ENCODE peak calls at places on chromosomes 12 and 14, in six cellular contexts. O, V, P, L, I and X are unnamed samples.

GRCh38 chr12:39062266-39062996 is 157.0 kb upstream of the CPNE8 start:
- DNase-seq in O (no peak), V (no peak), P (peak), L (no peak), I (no peak), X (no peak)

GRCh38 chr14:70822706-70823185 is 13.4 kb upstream of the MAP3K9 start:
- DNase-seq in O (no peak), V (no peak), P (peak), L (peak), I (no peak), X (no peak)

GRCh38 chr12:65798903-65799302 is 25.4 kb upstream of the HMGA2 start:
- DNase-seq in O (no peak), V (no peak), P (no peak), L (no peak), I (no peak), X (no peak)

GRCh38 chr12:52522346-52523011 is 2.3 kb upstream of the KRT5 start:
- DNase-seq in O (peak), V (peak), P (no peak), L (no peak), I (peak), X (no peak)

GRCh38 chr14:103123128-103123633 is at the start of gene TNFAIP2:
- DNase-seq in O (peak), V (no peak), P (no peak), L (no peak), I (no peak), X (no peak)

GRCh38 chr12:32181498-32182175 is 75.0 kb downstream of the BICD1 start:
- DNase-seq in O (no peak), V (no peak), P (no peak), L (no peak), I (no peak), X (no peak)

GRCh38 chr14:85824526-85824925 is 294.6 kb downstream of the FLRT2 start:
- DNase-seq in O (no peak), V (no peak), P (no peak), L (no peak), I (no peak), X (no peak)

GRCh38 chr12:46660719-46661118 is 165.1 kb downstream of the SLC38A4 start:
- DNase-seq in O (no peak), V (no peak), P (no peak), L (no peak), I (no peak), X (no peak)

GRCh38 chr14:74275265-74275841 is 27.4 kb downstream of the ABCD4 start:
- DNase-seq in O (no peak), V (peak), P (no peak), L (no peak), I (peak), X (no peak)

GRCh38 chr12:87816186-87816585 is 213.0 kb downstream of the C12orf50 start:
- DNase-seq in O (no peak), V (no peak), P (no peak), L (no peak), I (no peak), X (no peak)
- H3K4me3 ChIP-seq in O (no peak), V (no peak), P (no peak), L (no peak), I (no peak), X (no peak)

DNA sequence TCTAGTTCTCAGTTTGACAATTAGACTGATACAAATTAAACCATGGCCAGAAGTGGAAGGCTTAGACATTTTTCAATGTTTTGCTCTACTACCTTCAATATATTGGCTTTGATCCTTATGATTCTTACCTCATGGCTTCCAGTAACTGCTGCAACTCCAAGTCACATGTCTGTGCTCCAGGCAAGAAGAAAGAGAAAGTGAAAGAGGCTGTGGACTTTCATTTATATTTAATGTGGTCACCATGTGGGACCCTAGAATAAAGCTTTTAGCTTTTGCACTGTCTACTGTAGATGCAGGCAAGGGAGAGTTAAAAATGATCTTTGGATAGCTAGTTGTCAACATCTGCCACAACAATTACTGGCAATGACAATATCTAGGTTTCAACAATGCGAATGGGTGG is 214.3 kb upstream of the PDE3A start:
- DNase-seq in O (no peak), V (no peak), P (no peak), L (no peak), I (no peak), X (no peak)
- H3K4me3 ChIP-seq in O (no peak), V (no peak), P (no peak), L (no peak), I (no peak), X (no peak)

GRCh38 chr14:93974833-93975232 is 1.5 kb downstream of the ASB2 start:
- DNase-seq in O (no peak), V (no peak), P (no peak), L (no peak), I (no peak), X (no peak)

GRCh38 chr14:93977171-93977570 is 801 bp upstream of the ASB2 start:
- DNase-seq in O (no peak), V (no peak), P (no peak), L (no peak), I (no peak), X (no peak)

GRCh38 chr14:93977790-93978581 is 1.6 kb upstream of the ASB2 start:
- DNase-seq in O (no peak), V (peak), P (no peak), L (no peak), I (no peak), X (no peak)

GRCh38 chr14:93975791-93976476 is 436 bp downstream of the ASB2 start:
- DNase-seq in O (no peak), V (no peak), P (no peak), L (no peak), I (no peak), X (no peak)

DNA sequence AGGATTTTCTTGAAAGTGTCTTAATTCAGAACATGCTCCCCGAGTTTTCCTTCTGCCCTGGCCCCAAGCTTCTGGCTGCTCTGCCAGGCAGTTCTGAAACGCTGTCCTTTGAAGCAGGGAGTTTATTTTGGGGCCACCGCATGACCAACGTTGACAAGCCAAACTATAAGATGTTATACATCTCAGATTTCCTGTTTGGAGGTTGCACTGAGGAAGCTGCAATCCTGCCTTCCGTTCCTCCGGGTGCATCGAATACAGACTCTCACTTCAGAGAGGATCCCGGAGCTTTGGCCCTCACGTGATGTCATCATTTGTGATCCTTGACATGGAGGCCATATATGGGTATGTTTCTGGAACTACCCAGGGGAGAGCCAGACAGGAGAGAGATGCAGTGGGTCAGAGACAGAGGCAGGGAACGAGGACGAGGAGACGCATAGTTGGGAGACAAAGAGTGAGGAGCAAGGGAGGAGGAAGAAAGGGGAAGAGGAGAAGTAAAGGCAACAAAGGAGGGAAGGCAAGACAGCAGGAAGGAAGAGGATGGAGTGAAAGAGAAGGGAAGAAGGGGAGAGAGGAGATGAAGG is at the start of gene ASB2:
- DNase-seq in O (peak), V (no peak), P (no peak), L (no peak), I (no peak), X (no peak)
- H3K4me3 ChIP-seq in O (peak), V (no peak), P (no peak), L (no peak), I (no peak), X (no peak)

GRCh38 chr12:11991604-11992003 is 79.1 kb upstream of the BCL2L14 start:
- DNase-seq in O (no peak), V (no peak), P (no peak), L (no peak), I (no peak), X (no peak)

GRCh38 chr12:11992515-11992914 is 78.2 kb upstream of the BCL2L14 start:
- DNase-seq in O (no peak), V (no peak), P (no peak), L (no peak), I (no peak), X (no peak)

GRCh38 chr12:11986165-11986564 is 84.6 kb upstream of the BCL2L14 start:
- DNase-seq in O (no peak), V (no peak), P (no peak), L (no peak), I (no peak), X (no peak)

GRCh38 chr12:11987906-11988305 is 82.8 kb upstream of the BCL2L14 start:
- DNase-seq in O (no peak), V (no peak), P (no peak), L (no peak), I (no peak), X (no peak)
- H3K4me3 ChIP-seq in O (no peak), V (no peak), P (no peak), L (no peak), I (no peak), X (no peak)

GRCh38 chr12:45214071-45214470 is 1.8 kb upstream of the ANO6 start:
- DNase-seq in O (no peak), V (no peak), P (no peak), L (no peak), I (no peak), X (no peak)

GRCh38 chr12:45216983-45217485 is 1.1 kb downstream of the ANO6 start:
- DNase-seq in O (no peak), V (no peak), P (no peak), L (no peak), I (no peak), X (no peak)

GRCh38 chr12:45214739-45215418 is 1.0 kb upstream of the ANO6 start:
- DNase-seq in O (no peak), V (no peak), P (no peak), L (no peak), I (no peak), X (no peak)

GRCh38 chr12:45216297-45216982 is 545 bp downstream of the ANO6 start:
- DNase-seq in O (peak), V (peak), P (peak), L (peak), I (no peak), X (no peak)

DNA sequence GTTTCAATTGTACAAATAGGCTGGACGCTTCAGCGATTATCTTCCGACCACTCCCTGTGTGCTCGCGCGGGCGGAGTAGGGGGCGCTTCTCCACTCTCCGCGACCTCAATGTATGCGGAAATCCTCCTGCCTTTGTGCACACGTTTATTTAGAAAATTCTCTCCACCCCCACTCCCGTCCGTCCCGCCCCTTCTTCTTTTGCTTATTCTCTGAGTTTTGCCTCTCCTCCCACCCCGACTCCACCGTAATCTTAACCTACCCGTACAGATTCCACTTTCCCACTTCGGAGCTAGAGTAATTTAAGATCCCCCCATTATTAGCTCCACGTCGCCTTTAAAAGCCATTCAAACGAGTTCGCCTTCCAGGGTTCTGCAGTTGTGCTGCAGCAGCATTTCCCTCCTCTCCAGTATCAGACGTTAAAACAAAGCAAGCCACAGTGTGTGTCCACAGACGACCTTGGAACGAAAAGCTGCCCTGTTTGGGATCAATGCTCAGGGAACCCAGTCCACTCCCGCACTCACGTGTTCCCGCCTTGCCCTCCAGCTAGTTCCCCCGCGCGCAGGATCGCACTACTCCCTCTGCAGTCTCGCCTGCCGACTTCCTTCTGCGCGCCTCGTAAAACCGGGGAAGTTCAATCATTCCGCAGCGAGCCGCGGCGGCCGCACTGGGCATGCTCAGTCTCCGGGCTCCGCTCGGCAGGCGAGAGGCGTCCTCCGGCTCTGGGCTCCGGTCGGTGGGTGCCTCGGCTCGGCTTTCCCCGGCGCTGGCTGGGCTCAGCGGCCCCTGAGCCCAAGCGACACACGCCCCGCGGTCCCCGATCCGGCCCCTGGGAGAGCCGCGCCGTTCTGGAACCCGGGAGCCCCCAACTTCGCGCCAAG is at the start of gene ANO6:
- DNase-seq in O (peak), V (peak), P (peak), L (peak), I (peak), X (no peak)
- H3K4me3 ChIP-seq in O (peak), V (peak), P (peak), L (peak), I (peak), X (peak)

GRCh38 chr12:11804130-11804529 is 154.7 kb downstream of the ETV6 start:
- DNase-seq in O (no peak), V (no peak), P (no peak), L (no peak), I (no peak), X (no peak)
- H3K4me3 ChIP-seq in O (no peak), V (no peak), P (no peak), L (no peak), I (no peak), X (no peak)

DNA sequence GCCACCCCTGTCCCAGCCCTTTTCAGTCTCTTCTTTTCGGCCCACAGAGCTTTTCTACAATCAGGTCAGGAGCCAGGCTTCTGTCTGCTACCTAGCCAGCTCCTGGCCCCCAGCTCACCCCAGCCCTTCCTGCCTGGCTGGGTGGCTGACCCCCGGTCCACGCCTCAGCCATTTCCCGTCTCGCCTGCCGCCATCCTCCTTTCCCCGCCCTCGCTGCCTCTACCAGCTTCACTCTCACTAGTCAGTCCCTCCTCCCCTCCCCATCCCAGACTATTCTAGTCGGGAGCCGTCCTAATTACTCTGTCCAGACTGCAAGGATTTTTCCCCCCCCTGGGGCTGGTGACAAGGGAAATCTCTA is 876 bp downstream of the DHH start:
- DNase-seq in O (no peak), V (no peak), P (no peak), L (no peak), I (no peak), X (no peak)
- H3K4me3 ChIP-seq in O (peak), V (no peak), P (no peak), L (no peak), I (no peak), X (no peak)

GRCh38 chr14:95664546-95664945 is 21.7 kb upstream of the TCL1B start:
- DNase-seq in O (no peak), V (no peak), P (no peak), L (no peak), I (no peak), X (no peak)
- H3K4me3 ChIP-seq in O (no peak), V (no peak), P (no peak), L (no peak), I (no peak), X (no peak)